ENCODE peak calls at places on chromosome 22, in ten cellular contexts. A is T-cell; F is M059J; Q is neuronal stem cell; M is stimulated activated CD4-positive, alpha-beta T cell treated with anti-CD3 and anti-CD28 coated beads, Interleukin-15, amount 100 ng/mL, for 24 hours; C is GM10248; S is IMR-90; N is endothelial cell; J is SHP77; B is fibroblast of pulmonary artery. P is an unnamed sample.

GRCh38 chr22:30609260-30610185 is 2.5 kb downstream of the TCN2 start:
- DNase-seq in F (peak), M (peak), J (no peak), A (no peak), Q (no peak), B (peak), S (peak), N (no peak), C (peak), P (peak)

GRCh38 chr22:19674929-19675253 is 39.4 kb upstream of the SEPTIN5 start:
- DNase-seq in M (no peak), Q (no peak), N (no peak), B (no peak), C (no peak), S (no peak), A (no peak), F (no peak), J (no peak), P (no peak)

GRCh38 chr22:24039046-24039445 is 27.9 kb downstream of the CABIN1 start:
- DNase-seq in B (no peak), J (no peak), F (no peak), A (no peak), N (no peak), C (no peak), Q (no peak), S (no peak), M (no peak), P (no peak)

GRCh38 chr22:39308614-39309363 is 10.6 kb downstream of the RPL3 start:
- DNase-seq in F (peak), C (no peak), Q (no peak), M (peak), A (no peak), J (no peak), N (no peak), B (peak), S (peak), P (no peak)

GRCh38 chr22:37208401-37209139 is 3.7 kb downstream of the SSTR3 start:
- DNase-seq in M (no peak), C (no peak), Q (no peak), N (no peak), J (no peak), F (no peak), A (no peak), B (no peak), S (no peak), P (no peak)

GRCh38 chr22:39649500-39650089 is 79.0 kb downstream of the CACNA1I start:
- DNase-seq in J (no peak), S (no peak), B (no peak), M (no peak), N (no peak), C (no peak), A (no peak), F (no peak), Q (no peak), P (no peak)

GRCh38 chr22:23752090-23752691 is 1.3 kb upstream of the ZNF70 start:
- DNase-seq in N (no peak), A (no peak), M (no peak), F (no peak), S (no peak), C (peak), Q (no peak), B (no peak), J (no peak), P (no peak)

GRCh38 chr22:37187552-37187890 is 526 bp downstream of the C1QTNF6 start:
- DNase-seq in C (no peak), A (no peak), M (no peak), N (no peak), B (peak), F (peak), Q (no peak), S (peak), J (no peak), P (no peak)

GRCh38 chr22:45948081-45948648 is 28.8 kb downstream of the WNT7B start:
- DNase-seq in F (no peak), A (no peak), S (no peak), M (no peak), N (no peak), C (no peak), B (no peak), J (no peak), Q (no peak), P (no peak)

GRCh38 chr22:44314425-44315067 is 1.8 kb upstream of the SHISAL1 start:
- DNase-seq in A (no peak), M (no peak), N (no peak), S (no peak), C (no peak), F (no peak), J (no peak), Q (no peak), B (no peak), P (no peak)

GRCh38 chr22:41772198-41772597 is 28.3 kb upstream of the CCDC134 start:
- DNase-seq in C (no peak), F (peak), N (no peak), A (no peak), B (no peak), J (no peak), Q (no peak), M (no peak), S (no peak), P (no peak)

GRCh38 chr22:21726650-21727049 is 8.9 kb downstream of the YPEL1 start:
- DNase-seq in A (peak), Q (no peak), C (peak), J (peak), N (peak), F (no peak), S (no peak), B (peak), M (peak), P (peak)